ENCODE peak calls at places on chromosomes 16 and 17, in four cellular contexts. Y is activated effector memory CD4-positive, alpha-beta T cell treated with anti-CD3 and anti-CD28 coated beads, Interleukin-2, amount 50 U/mL, for 16 hours; N is aorta; W is non-pigmented ciliary epithelial cell. D is an unnamed sample.
A peak's percentile ranks its signal among the peaks of the same experiment; 100 is the strongest.

GRCh38 chr16:19810817-19811731 is 73.6 kb downstream of the GPRC5B start:
- DNase-seq in Y (no peak), N (no peak), W (peak; percentile 90), D (peak; percentile 37)

GRCh38 chr17:49809056-49809455 is 20.6 kb downstream of the KAT7 start:
- DNase-seq in Y (no peak), N (no peak), W (no peak), D (no peak)

GRCh38 chr17:38893612-38894011 is 23.8 kb downstream of the LASP1 start:
- DNase-seq in Y (peak; percentile 73), N (no peak), W (no peak), D (no peak)

GRCh38 chr16:82855471-82855870 is 228.7 kb downstream of the CDH13 start:
- DNase-seq in Y (no peak), N (no peak), W (no peak), D (no peak)

GRCh38 chr17:80259642-80260535 is 763 bp upstream of the RNF213 start:
- DNase-seq in Y (peak; percentile 94), N (peak; percentile 93), W (no peak), D (peak; percentile 84)

GRCh38 chr17:31248986-31249385 is 48.1 kb downstream of the OMG start:
- DNase-seq in Y (no peak), N (no peak), W (peak; percentile 51), D (no peak)

GRCh38 chr16:4944333-4945281 is 7.7 kb upstream of the PPL start:
- DNase-seq in Y (no peak), N (peak; percentile 98), W (peak; percentile 68), D (peak; percentile 98)

GRCh38 chr17:36791150-36791653 is 146.1 kb upstream of the LHX1 start:
- DNase-seq in Y (no peak), N (no peak), W (no peak), D (no peak)

GRCh38 chr17:6712854-6713129 is 377 bp downstream of the SLC13A5 start:
- DNase-seq in Y (no peak), N (no peak), W (no peak), D (no peak)

GRCh38 chr16:85056211-85056748 is 28.7 kb downstream of the KIAA0513 start:
- DNase-seq in Y (no peak), N (no peak), W (no peak), D (no peak)

GRCh38 chr16:1543085-1543896 is 9.8 kb downstream of the TMEM204 start:
- DNase-seq in Y (peak; percentile 85), N (peak; percentile 89), W (peak; percentile 48), D (peak; percentile 80)

GRCh38 chr16:25093208-25094061 is 18.1 kb upstream of the LCMT1 start:
- DNase-seq in Y (no peak), N (no peak), W (no peak), D (no peak)

GRCh38 chr17:32302860-32303649 is 37.4 kb downstream of the RHBDL3 start:
- DNase-seq in Y (no peak), N (no peak), W (no peak), D (no peak)

GRCh38 chr17:36183001-36183810 is 6.8 kb upstream of the TBC1D3B start:
- DNase-seq in Y (peak; percentile 63), N (peak; percentile 89), W (peak; percentile 19), D (peak; percentile 79)

GRCh38 chr17:39674702-39675389 is 6.6 kb downstream of the PNMT start:
- DNase-seq in Y (no peak), N (peak; percentile 85), W (no peak), D (no peak)

GRCh38 chr16:67552476-67552875 is 9.8 kb upstream of the CTCF start:
- DNase-seq in Y (no peak), N (no peak), W (no peak), D (peak; percentile 64)

GRCh38 chr16:49121636-49122035 is 160.0 kb downstream of the CBLN1 start:
- DNase-seq in Y (no peak), N (no peak), W (no peak), D (no peak)

GRCh38 chr16:88642881-88643545 is 4.6 kb downstream of the IL17C start:
- DNase-seq in Y (no peak), N (no peak), W (no peak), D (no peak)

GRCh38 chr17:10036511-10037061 is 131.5 kb upstream of the RCVRN start:
- DNase-seq in Y (no peak), N (peak; percentile 82), W (no peak), D (peak; percentile 92)

GRCh38 chr17:5272313-5272712 is 9.8 kb upstream of the RABEP1 start:
- DNase-seq in Y (peak; percentile 64), N (no peak), W (no peak), D (no peak)

D was measured in sigmoid colon.